ENCODE peak calls at places on chromosomes 1 and 21, in six cellular contexts. J is MM.1S, B is breast epithelium, C is upper lobe of right lung, T is psoas muscle, X is aorta. Y is an unnamed sample.

GRCh38 chr1:37765937-37766664 is 1.2 kb upstream of the EPHA10 start:
- DNase-seq in J (peak; percentile 37), B (no peak), C (no peak), T (no peak), X (no peak), Y (no peak)

GRCh38 chr1:160813215-160813614 is 17.2 kb downstream of the LY9 start:
- DNase-seq in J (no peak), B (no peak), C (no peak), T (no peak), X (no peak), Y (no peak)

GRCh38 chr1:76501576-76502219 is 365.6 kb upstream of the ST6GALNAC5 start:
- DNase-seq in J (no peak), B (no peak), C (no peak), T (no peak), X (no peak), Y (no peak)

GRCh38 chr1:226708342-226708780 is 30.7 kb downstream of the ITPKB start:
- DNase-seq in J (no peak), B (no peak), C (no peak), T (no peak), X (no peak), Y (no peak)

GRCh38 chr21:36260030-36260787 is 59.8 kb upstream of the MORC3 start:
- DNase-seq in J (peak; percentile 87), B (no peak), C (no peak), T (no peak), X (no peak), Y (peak; percentile 57)

GRCh38 chr1:117128323-117129079 is 7.0 kb upstream of the TRIM45 start:
- DNase-seq in J (peak; percentile 36), B (no peak), C (no peak), T (no peak), X (no peak), Y (no peak)

GRCh38 chr1:64624859-64625258 is 120.0 kb upstream of the RAVER2 start:
- DNase-seq in J (no peak), B (no peak), C (no peak), T (no peak), X (no peak), Y (no peak)

GRCh38 chr1:228445867-228446584 is 29.4 kb upstream of the TRIM17 start:
- DNase-seq in J (peak; percentile 33), B (no peak), C (no peak), T (no peak), X (peak; percentile 71), Y (peak; percentile 42)

GRCh38 chr1:30719406-30720270 is 3.7 kb downstream of the MATN1 start:
- DNase-seq in J (no peak), B (no peak), C (no peak), T (no peak), X (peak; percentile 48), Y (no peak)

GRCh38 chr1:31902509-31902857 is 35.7 kb downstream of the PTP4A2 start:
- DNase-seq in J (no peak), B (no peak), C (no peak), T (no peak), X (no peak), Y (no peak)

GRCh38 chr1:92444351-92444750 is 42.4 kb downstream of the GFI1 start:
- DNase-seq in J (no peak), B (no peak), C (no peak), T (no peak), X (no peak), Y (no peak)

GRCh38 chr1:243903023-243903422 is 53.0 kb upstream of the AKT3 start:
- DNase-seq in J (no peak), B (no peak), C (no peak), T (no peak), X (no peak), Y (no peak)

GRCh38 chr1:108893141-108893530 is 16.4 kb downstream of the GPSM2 start:
- DNase-seq in J (no peak), B (no peak), C (no peak), T (no peak), X (no peak), Y (no peak)

GRCh38 chr1:177385760-177386698 is 215.3 kb downstream of the BRINP2 start:
- DNase-seq in J (no peak), B (no peak), C (no peak), T (no peak), X (no peak), Y (no peak)

GRCh38 chr21:15051652-15052554 is 12.9 kb downstream of the NRIP1 start:
- DNase-seq in J (no peak), B (no peak), C (no peak), T (no peak), X (no peak), Y (no peak)

GRCh38 chr1:115463347-115463746 is 125.3 kb upstream of the NGF start:
- DNase-seq in J (peak; percentile 17), B (no peak), C (no peak), T (no peak), X (no peak), Y (no peak)

GRCh38 chr21:36584980-36585940 is 105.3 kb upstream of the CLDN14 start:
- DNase-seq in J (peak; percentile 48), B (no peak), C (no peak), T (no peak), X (no peak), Y (no peak)

GRCh38 chr1:97623220-97623619 is 297.6 kb downstream of the DPYD start:
- DNase-seq in J (no peak), B (no peak), C (no peak), T (no peak), X (no peak), Y (no peak)

GRCh38 chr1:18989956-18990355 is 33.5 kb upstream of the IFFO2 start:
- DNase-seq in J (no peak), B (peak; percentile 47), C (no peak), T (no peak), X (no peak), Y (no peak)

GRCh38 chr1:154481058-154481457 is 21.0 kb upstream of the TDRD10 start:
- DNase-seq in J (peak; percentile 38), B (no peak), C (no peak), T (no peak), X (no peak), Y (no peak)

GRCh38 chr1:89904219-89904980 is 83.6 kb downstream of the LRRC8D start:
- DNase-seq in J (no peak), B (no peak), C (no peak), T (no peak), X (no peak), Y (no peak)
- H3K27ac ChIP-seq in J (no peak overlapping the region), B (peak overlapping the region; percentile 21), C (no peak overlapping the region), T (peak overlapping the region; percentile 28), X (no peak overlapping the region), Y (peak overlapping the region; percentile 55)

GRCh38 chr1:3542635-3543034 is 68.7 kb downstream of the MEGF6 start:
- DNase-seq in J (no peak), B (no peak), C (no peak), T (no peak), X (no peak), Y (no peak)
- H3K4me1 ChIP-seq in J (no peaks in the 10 kb centered on the region), B (peaks cover 26% of the 10 kb centered on the region), C (peaks cover 27% of the 10 kb centered on the region), T (peaks cover 17% of the 10 kb centered on the region), X (no peaks in the 10 kb centered on the region), Y (peaks cover 37% of the 10 kb centered on the region)

DNA sequence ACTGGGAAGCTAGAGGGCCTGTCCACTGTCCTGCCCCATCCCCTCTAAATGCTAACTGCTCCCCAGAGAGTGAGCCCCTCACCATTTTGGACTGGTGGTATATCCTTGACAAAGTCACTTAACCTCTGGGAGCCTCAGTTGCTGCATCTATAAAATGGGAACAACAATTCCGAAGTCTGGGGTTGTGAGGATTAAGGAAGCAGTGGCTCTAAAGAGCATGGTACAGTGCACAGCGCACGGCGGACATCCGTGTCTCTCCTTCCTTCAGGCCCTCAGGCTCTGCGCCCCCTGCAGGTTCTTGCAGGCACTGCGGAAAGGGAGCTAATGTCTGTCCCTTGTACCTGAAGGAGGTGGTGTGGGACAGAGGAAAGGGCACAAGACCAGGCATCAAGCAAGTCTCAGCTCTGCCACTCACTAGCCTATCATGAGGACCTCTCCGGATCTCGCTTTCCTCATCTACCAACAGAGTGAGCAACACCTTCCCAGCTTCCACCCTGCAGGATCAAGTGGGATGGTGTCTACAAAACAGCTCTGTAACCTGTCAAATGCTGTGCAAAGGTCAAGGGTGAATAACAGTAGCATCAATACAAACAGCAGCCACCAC is 20.1 kb downstream of the ECE1 start:
- DNase-seq in J (peak; percentile 53), B (no peak), C (peak; percentile 86), T (peak; percentile 85), X (peak; percentile 83), Y (peak; percentile 82)
- H3K27ac ChIP-seq in J (no peak overlapping the region), B (peak overlapping the region; percentile 75), C (no peak overlapping the region), T (no peak overlapping the region), X (no peak overlapping the region), Y (peak overlapping the region; percentile 38)

DNA sequence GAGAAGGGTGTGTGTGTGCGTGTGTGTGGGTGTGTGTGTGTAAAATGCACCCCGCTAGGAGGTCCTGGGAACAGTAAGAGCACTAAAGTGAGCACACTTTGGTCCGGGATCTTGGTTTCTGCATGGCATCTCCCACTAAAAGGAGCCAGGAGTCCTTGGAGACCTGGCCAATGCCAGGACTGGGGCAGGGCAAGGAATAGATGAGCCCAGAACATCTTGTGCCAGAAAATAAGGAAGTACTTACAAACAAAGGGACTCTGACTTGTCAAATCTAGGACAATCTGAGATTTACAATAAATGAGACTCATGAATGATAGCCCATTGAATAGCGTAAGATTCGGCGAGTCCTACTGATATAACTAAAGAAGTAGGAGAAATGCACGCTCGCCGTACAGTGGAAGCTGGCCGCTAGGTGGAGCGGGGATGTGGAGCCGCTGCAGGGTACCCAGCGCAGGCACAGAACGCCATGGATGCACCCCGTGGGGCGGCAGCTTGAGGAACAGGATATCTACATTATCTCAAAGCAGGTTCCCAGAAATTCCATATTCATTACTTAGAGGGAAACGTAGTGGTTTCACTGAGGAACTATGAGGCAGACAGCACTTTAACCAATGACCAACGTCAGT is 7.1 kb downstream of the SLC37A1 start:
- DNase-seq in J (no peak), B (no peak), C (no peak), T (no peak), X (no peak), Y (no peak)
- H3K4me1 ChIP-seq in J (peaks cover 25% of the 10 kb centered on the region), B (peaks cover 13% of the 10 kb centered on the region), C (peaks cover 34% of the 10 kb centered on the region), T (peaks cover 19% of the 10 kb centered on the region), X (no peaks in the 10 kb centered on the region), Y (peaks cover 23% of the 10 kb centered on the region)

GRCh38 chr1:44811234-44811633 is 2.9 kb downstream of the BTBD19 start:
- DNase-seq in J (no peak), B (peak; percentile 7), C (peak; percentile 12), T (no peak), X (peak; percentile 26), Y (no peak)
- H3K27ac ChIP-seq in J (no peak overlapping the region), B (peak overlapping the region; percentile 100), C (peak overlapping the region; percentile 100), T (peak overlapping the region; percentile 94), X (peak overlapping the region; percentile 23), Y (peak overlapping the region; percentile 99)

DNA sequence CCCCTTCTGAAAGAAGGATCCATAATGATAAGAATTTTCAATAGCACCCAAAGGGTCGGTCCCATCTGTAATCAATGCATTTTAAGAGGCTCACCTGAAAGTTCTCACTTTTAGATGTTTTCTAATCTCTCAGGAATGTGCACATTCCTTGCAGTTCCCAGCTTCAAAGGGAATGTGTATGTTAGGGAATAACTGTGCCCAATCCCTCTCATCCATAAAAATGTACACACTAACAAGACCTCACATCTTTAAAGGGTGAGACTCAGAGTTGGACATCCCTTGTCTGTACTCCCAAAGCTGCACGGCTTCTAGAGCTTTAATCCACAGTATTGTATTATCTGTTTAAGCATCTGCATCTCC is 9.4 kb upstream of the CCN1 start:
- DNase-seq in J (no peak), B (no peak), C (no peak), T (no peak), X (no peak), Y (no peak)
- H3K4me1 ChIP-seq in J (no peaks in the 10 kb centered on the region), B (no peaks in the 10 kb centered on the region), C (peaks cover 14% of the 10 kb centered on the region), T (no peaks in the 10 kb centered on the region), X (peaks cover 7% of the 10 kb centered on the region), Y (peaks cover 17% of the 10 kb centered on the region)

GRCh38 chr1:236039736-236040670 is 24.9 kb downstream of the NID1 start:
- DNase-seq in J (no peak), B (no peak), C (no peak), T (no peak), X (no peak), Y (peak; percentile 36)
- H3K27ac ChIP-seq in J (no peak overlapping the region), B (no peak overlapping the region), C (peak overlapping the region; percentile 31), T (no peak overlapping the region), X (no peak overlapping the region), Y (peak overlapping the region; percentile 68)